ENCODE peak calls at places on chromosomes 1 and 21, in seven cellular contexts. A, S, D, F, L, M and H are unnamed samples.

GRCh38 chr1:226960256-226960655 is 20.2 kb downstream of the COQ8A start:
- DNase-seq in L (no peak), F (no peak), D (no peak), A (no peak), S (no peak), M (no peak), H (no peak)

GRCh38 chr1:164589961-164590507 is 31.1 kb downstream of the PBX1 start:
- DNase-seq in F (no peak), S (no peak), A (no peak), D (no peak), M (no peak), L (no peak), H (no peak)

GRCh38 chr1:31099283-31100063 is 34.0 kb upstream of the PUM1 start:
- DNase-seq in S (no peak), A (no peak), F (no peak), M (no peak), L (no peak), D (peak; percentile 65), H (no peak)

GRCh38 chr1:179095924-179096323 is 14.1 kb downstream of the TOR3A start:
- DNase-seq in L (no peak), F (no peak), M (no peak), A (no peak), D (no peak), S (no peak), H (no peak)

GRCh38 chr21:26965567-26966359 is 1.1 kb downstream of the ADAMTS5 start:
- DNase-seq in A (peak; percentile 63), L (peak; percentile 42), D (peak; percentile 25), S (peak; percentile 69), M (no peak), F (no peak), H (no peak)

GRCh38 chr1:35808376-35809155 is 750 bp downstream of the AGO4 start:
- DNase-seq in L (peak; percentile 44), A (peak; percentile 51), D (peak; percentile 39), S (peak; percentile 60), M (peak; percentile 45), F (no peak), H (peak; percentile 36)

GRCh38 chr21:26169061-26169610 is 1.4 kb downstream of the APP start:
- DNase-seq in S (peak; percentile 88), L (peak; percentile 38), M (peak; percentile 71), A (peak; percentile 80), F (peak; percentile 61), D (peak; percentile 51), H (no peak)

GRCh38 chr1:162892916-162893714 is 32.1 kb upstream of the CCDC190 start:
- DNase-seq in S (peak; percentile 58), L (no peak), F (no peak), A (no peak), M (peak; percentile 67), D (no peak), H (no peak)

GRCh38 chr1:58528518-58528917 is 18.0 kb downstream of the OMA1 start:
- DNase-seq in M (no peak), D (no peak), L (no peak), F (no peak), A (no peak), S (peak; percentile 93), H (no peak)

GRCh38 chr1:54345116-54345515 is 61.1 kb downstream of the SSBP3 start:
- DNase-seq in M (no peak), A (no peak), D (no peak), L (no peak), S (no peak), F (no peak), H (no peak)

GRCh38 chr1:59738591-59739015 is 76.1 kb upstream of the HOOK1 start:
- DNase-seq in L (no peak), D (no peak), F (no peak), M (no peak), S (peak; percentile 41), A (no peak), H (no peak)

GRCh38 chr1:154623358-154623757 is 15.4 kb upstream of the ADAR start:
- DNase-seq in S (no peak), D (no peak), M (peak; percentile 81), L (no peak), F (no peak), A (no peak), H (no peak)

GRCh38 chr1:78274814-78275213 is 216.0 kb upstream of the PTGFR start:
- DNase-seq in A (no peak), D (no peak), S (peak; percentile 68), M (no peak), F (no peak), L (no peak), H (no peak)

GRCh38 chr1:84653130-84653680 is 37.1 kb downstream of the SSX2IP start:
- DNase-seq in A (no peak), S (peak; percentile 48), M (no peak), L (no peak), D (no peak), F (no peak), H (peak; percentile 9)

GRCh38 chr1:89735449-89735848 is 85.4 kb upstream of the LRRC8D start:
- DNase-seq in S (no peak), M (no peak), A (no peak), F (no peak), D (no peak), L (no peak), H (no peak)

GRCh38 chr1:89736937-89737733 is 83.7 kb upstream of the LRRC8D start:
- DNase-seq in L (no peak), F (no peak), D (no peak), A (no peak), S (peak; percentile 45), M (no peak), H (no peak)

GRCh38 chr1:89739013-89739843 is 81.6 kb upstream of the LRRC8D start:
- DNase-seq in F (peak; percentile 69), A (no peak), D (no peak), L (peak; percentile 65), M (no peak), S (peak; percentile 84), H (no peak)

GRCh38 chr1:89739844-89740216 is 81.0 kb upstream of the LRRC8D start:
- DNase-seq in M (no peak), A (no peak), L (no peak), D (no peak), F (no peak), S (no peak), H (no peak)

GRCh38 chr1:89737985-89738510 is 82.8 kb upstream of the LRRC8D start:
- DNase-seq in F (no peak), A (no peak), D (no peak), S (no peak), M (no peak), L (no peak), H (no peak)
- H3K27ac ChIP-seq in F (no peak overlapping the region), A (no peak overlapping the region), D (no peak overlapping the region), S (no peak overlapping the region), M (no peak overlapping the region), L (no peak overlapping the region), H (no peak overlapping the region)

GRCh38 chr1:225652726-225653462 is at the start of gene ENAH:
- DNase-seq in F (no peak), S (peak; percentile 93), D (peak; percentile 84), M (peak; percentile 25), A (peak; percentile 83), L (peak; percentile 88), H (no peak)

GRCh38 chr1:225655509-225656258 is 2.8 kb upstream of the ENAH start:
- DNase-seq in D (peak; percentile 48), F (no peak), A (peak; percentile 68), M (no peak), S (peak; percentile 96), L (peak; percentile 52), H (no peak)

GRCh38 chr1:225653463-225654276 is 747 bp upstream of the ENAH start:
- DNase-seq in A (peak; percentile 81), F (no peak), L (peak; percentile 77), D (peak; percentile 64), S (peak; percentile 89), M (peak; percentile 13), H (no peak)

GRCh38 chr1:225654688-225655508 is 2.0 kb upstream of the ENAH start:
- DNase-seq in S (no peak), D (no peak), A (no peak), M (no peak), F (no peak), L (no peak), H (no peak)

GRCh38 chr1:225654277-225654597 is 1.3 kb upstream of the ENAH start:
- DNase-seq in S (peak; percentile 22), F (no peak), L (no peak), M (no peak), A (no peak), D (no peak), H (no peak)
- H3K27ac ChIP-seq in S (peak overlapping the region; percentile 94), F (no peak overlapping the region), L (peak overlapping the region; percentile 98), M (no peak overlapping the region), A (peak overlapping the region; percentile 99), D (peak overlapping the region; percentile 28), H (no peak overlapping the region)

GRCh38 chr1:230148768-230149469 is 81.9 kb downstream of the GALNT2 start:
- DNase-seq in D (no peak), L (no peak), M (no peak), F (no peak), A (no peak), S (no peak), H (no peak)
- H3K27ac ChIP-seq in D (no peak overlapping the region), L (no peak overlapping the region), M (peak overlapping the region; percentile 81), F (no peak overlapping the region), A (no peak overlapping the region), S (no peak overlapping the region), H (no peak overlapping the region)

DNA sequence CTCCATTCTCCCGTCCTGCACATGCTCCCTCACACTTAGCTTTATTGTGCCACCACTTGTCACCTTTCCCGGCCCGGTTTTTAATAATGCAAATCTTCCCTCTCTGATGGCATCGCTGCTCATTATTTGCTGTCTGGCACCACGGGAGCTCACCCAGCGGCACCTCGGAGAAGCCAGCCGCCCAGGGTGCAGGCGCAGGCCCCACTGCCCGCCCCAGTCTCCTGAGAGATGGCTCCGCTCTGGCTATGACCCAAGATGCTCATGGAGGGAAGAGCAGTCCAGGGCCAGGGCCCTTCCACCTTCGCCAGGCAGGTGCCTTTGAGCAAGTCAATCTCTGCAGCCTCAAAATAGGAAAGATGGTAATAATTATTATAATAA is 437.3 kb downstream of the KIF26B start:
- DNase-seq in F (no peak), L (no peak), D (no peak), M (no peak), A (no peak), S (no peak), H (no peak)
- H3K27ac ChIP-seq in F (no peak overlapping the region), L (no peak overlapping the region), D (no peak overlapping the region), M (no peak overlapping the region), A (no peak overlapping the region), S (no peak overlapping the region), H (no peak overlapping the region)

DNA sequence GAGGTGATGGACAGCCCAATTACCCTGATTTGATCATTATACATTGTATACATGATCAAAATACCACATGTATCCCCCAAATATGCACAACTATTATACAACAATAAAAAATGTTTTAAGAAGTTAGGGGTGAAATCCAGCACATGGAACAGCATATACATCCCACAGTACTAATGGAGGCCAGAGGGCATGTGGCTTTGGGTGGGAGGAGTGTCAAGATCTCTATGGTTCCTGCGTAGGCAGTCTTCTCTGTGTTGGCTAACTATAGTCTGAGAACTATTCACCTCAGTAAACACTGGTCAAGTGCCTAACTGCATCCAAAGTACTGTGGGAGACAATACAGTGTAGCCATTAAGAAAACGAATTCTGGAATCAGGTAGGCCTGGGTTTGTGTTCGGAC is 74.1 kb downstream of the GADD45A start:
- DNase-seq in S (no peak), F (no peak), L (no peak), A (no peak), M (no peak), D (no peak), H (no peak)
- H3K27ac ChIP-seq in S (peak overlapping the region; percentile 82), F (no peak overlapping the region), L (no peak overlapping the region), A (no peak overlapping the region), M (no peak overlapping the region), D (peak overlapping the region; percentile 14), H (no peak overlapping the region)